ENCODE peak calls at places on chromosomes 7 and 10, in five cellular contexts. P is colonic mucosa, K is brain microvascular endothelial cell, T is nephron progenitor cell, M is hepatocyte. I is an unnamed sample.

GRCh38 chr7:158377800-158378623 is 209.6 kb downstream of the PTPRN2 start:
- DNase-seq in P (no peak), K (no peak), T (no peak), M (peak; percentile 33), I (no peak)

GRCh38 chr10:132984801-132985545 is 42.6 kb upstream of the CFAP46 start:
- DNase-seq in P (no peak), K (no peak), T (no peak), M (no peak), I (no peak)

GRCh38 chr7:152336754-152337368 is 98.9 kb downstream of the KMT2C start:
- DNase-seq in P (peak; percentile 49), K (peak; percentile 52), T (peak; percentile 10), M (peak; percentile 38), I (no peak)

GRCh38 chr7:55887786-55888185 is 530 bp downstream of the ZNF713 start:
- DNase-seq in P (no peak), K (no peak), T (no peak), M (no peak), I (no peak)

GRCh38 chr7:45697576-45698136 is 123.5 kb downstream of the ADCY1 start:
- DNase-seq in P (peak; percentile 6), K (peak; percentile 37), T (no peak), M (no peak), I (no peak)

GRCh38 chr7:22129166-22129565 is 183.5 kb upstream of the CDCA7L start:
- DNase-seq in P (no peak), K (no peak), T (no peak), M (no peak), I (no peak)

GRCh38 chr7:6228865-6229264 is 43.6 kb downstream of the CYTH3 start:
- DNase-seq in P (no peak), K (peak; percentile 60), T (no peak), M (peak; percentile 45), I (no peak)

GRCh38 chr7:80766724-80767123 is 128.3 kb downstream of the CD36 start:
- DNase-seq in P (no peak), K (no peak), T (no peak), M (no peak), I (no peak)

GRCh38 chr10:83184641-83185040 is 954.7 kb upstream of the GHITM start:
- DNase-seq in P (no peak), K (no peak), T (no peak), M (no peak), I (no peak)

GRCh38 chr7:142408794-142409193 is 150.9 kb upstream of the PRSS58 start:
- DNase-seq in P (no peak), K (no peak), T (no peak), M (no peak), I (no peak)

GRCh38 chr7:45349102-45349501 is 191.5 kb downstream of the RAMP3 start:
- DNase-seq in P (no peak), K (no peak), T (no peak), M (no peak), I (no peak)

GRCh38 chr10:119197921-119198320 is 9.4 kb upstream of the GRK5 start:
- DNase-seq in P (no peak), K (no peak), T (no peak), M (no peak), I (no peak)

GRCh38 chr7:151472644-151473380 is 32.9 kb upstream of the CRYGN start:
- DNase-seq in P (no peak), K (peak; percentile 74), T (no peak), M (no peak), I (no peak)

GRCh38 chr10:79249156-79250121 is 97.8 kb upstream of the PPIF start:
- DNase-seq in P (no peak), K (no peak), T (no peak), M (no peak), I (no peak)

GRCh38 chr7:1815051-1815481 is 145.0 kb downstream of the ELFN1 start:
- DNase-seq in P (no peak), K (no peak), T (no peak), M (no peak), I (no peak)

GRCh38 chr7:35752727-35753126 is 48.1 kb upstream of the SEPTIN7 start:
- DNase-seq in P (no peak), K (no peak), T (no peak), M (no peak), I (no peak)

GRCh38 chr10:97861924-97862323 is 12.3 kb downstream of the GOLGA7B start:
- DNase-seq in P (no peak), K (no peak), T (no peak), M (no peak), I (no peak)

GRCh38 chr10:74021248-74022055 is 23.5 kb downstream of the VCL start:
- DNase-seq in P (no peak), K (no peak), T (no peak), M (peak; percentile 51), I (no peak)

GRCh38 chr7:20595971-20596370 is 19.5 kb upstream of the ABCB5 start:
- DNase-seq in P (no peak), K (no peak), T (no peak), M (no peak), I (no peak)

GRCh38 chr7:97006146-97006950 is 995 bp downstream of the DLX6 start:
- DNase-seq in P (no peak), K (no peak), T (peak; percentile 74), M (peak; percentile 59), I (peak; percentile 64)

GRCh38 chr7:4830176-4830575 is 31.7 kb downstream of the PAPOLB start:
- DNase-seq in P (peak; percentile 64), K (peak; percentile 43), T (peak; percentile 71), M (peak; percentile 87), I (peak; percentile 71)
- TF ChIP-seq CTCF in P (peak; percentile 47), K (peak; percentile 94), T (peak; percentile 71), M (peak; percentile 93), I (peak; percentile 59)

DNA sequence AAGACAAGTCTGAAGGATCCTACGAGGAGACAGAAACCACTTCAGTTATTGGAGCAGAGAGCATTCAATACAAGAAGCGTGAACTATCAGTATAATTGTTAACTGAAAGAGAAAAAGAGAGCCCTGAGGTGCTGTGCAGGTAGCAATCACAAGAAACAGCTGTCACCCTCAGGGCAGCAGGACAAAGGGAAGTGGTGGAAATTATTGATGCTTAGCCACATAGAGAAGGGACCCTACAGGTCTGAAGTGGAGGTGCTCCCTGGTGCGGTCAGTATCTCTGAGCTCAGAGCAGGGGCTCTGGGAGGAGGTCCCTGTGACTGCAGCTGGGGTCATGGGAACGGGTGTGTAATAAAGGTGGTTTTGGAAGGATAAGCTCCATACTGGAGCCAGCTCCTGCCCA is 97.8 kb upstream of the KLF6 start:
- DNase-seq in P (no peak), K (no peak), T (no peak), M (no peak), I (no peak)
- TF ChIP-seq CTCF in P (no peak), K (no peak), T (no peak), M (no peak), I (no peak)

GRCh38 chr7:30556854-30557644 is 37.6 kb upstream of the GARS1 start:
- DNase-seq in P (no peak), K (peak; percentile 27), T (no peak), M (no peak), I (no peak)

GRCh38 chr7:30555525-30555924 is 39.2 kb upstream of the GARS1 start:
- DNase-seq in P (no peak), K (no peak), T (no peak), M (no peak), I (no peak)

GRCh38 chr7:30549933-30550493 is 44.7 kb upstream of the GARS1 start:
- DNase-seq in P (no peak), K (no peak), T (no peak), M (no peak), I (no peak)

GRCh38 chr7:30552330-30552729 is 42.3 kb upstream of the GARS1 start:
- DNase-seq in P (no peak), K (no peak), T (no peak), M (no peak), I (no peak)

DNA sequence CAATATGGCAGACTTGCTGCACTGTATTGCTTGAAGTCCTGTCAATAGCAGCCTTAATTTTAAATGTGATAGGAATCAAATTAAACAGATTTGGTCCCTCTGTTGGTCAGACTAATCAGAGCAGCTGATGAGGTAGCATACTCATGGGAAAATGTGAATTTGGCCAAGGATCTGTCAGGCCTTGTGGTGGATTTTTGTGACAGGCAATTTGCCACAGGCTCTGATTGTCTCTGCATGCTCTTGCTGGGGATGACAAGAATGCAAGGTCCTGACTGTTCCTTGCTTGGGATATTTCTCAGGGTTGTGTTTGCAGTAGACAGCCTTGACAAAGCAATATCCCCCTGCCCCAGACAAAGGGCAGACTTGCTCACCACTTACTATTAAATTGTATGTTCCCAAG is 41.5 kb upstream of the GARS1 start:
- DNase-seq in P (no peak), K (no peak), T (no peak), M (no peak), I (no peak)
- TF ChIP-seq CTCF in P (no peak), K (no peak), T (no peak), M (no peak), I (no peak)

GRCh38 chr7:157228864-157229422 is 90.2 kb downstream of the UBE3C start:
- DNase-seq in P (no peak), K (peak; percentile 42), T (peak; percentile 26), M (peak; percentile 19), I (peak; percentile 43)
- TF ChIP-seq CTCF in P (no peak), K (peak; percentile 74), T (peak; percentile 24), M (peak; percentile 29), I (no peak)